ENCODE peak calls at places on chromosomes 12 and 14, in seven cellular contexts. One of them, this sample, is unnamed.

GRCh38 chr12:14272954-14273910 is 92.2 kb upstream of the ATF7IP start:
- DNase-seq in H1: no peak
- DNase-seq in trophoblast cell: no peak
- DNase-seq in IMR-90: peak
- DNase-seq in H9: no peak
- DNase-seq in mesendoderm: no peak
- DNase-seq in mesenchymal stem cell: peak
- DNase-seq in this sample: no peak

GRCh38 chr14:49497725-49498348 is 88.3 kb downstream of the RPS29 start:
- DNase-seq in trophoblast cell: no peak
- DNase-seq in IMR-90: peak
- DNase-seq in H1: no peak
- DNase-seq in H9: no peak
- DNase-seq in mesendoderm: peak
- DNase-seq in mesenchymal stem cell: peak
- DNase-seq in this sample: peak

GRCh38 chr12:26416550-26416949 is 221.2 kb downstream of the SSPN start:
- DNase-seq in mesendoderm: no peak
- DNase-seq in mesenchymal stem cell: no peak
- DNase-seq in trophoblast cell: no peak
- DNase-seq in H9: no peak
- DNase-seq in H1: no peak
- DNase-seq in IMR-90: no peak
- DNase-seq in this sample: no peak

GRCh38 chr14:103628221-103628683 is 759 bp upstream of the KLC1 start:
- DNase-seq in trophoblast cell: peak
- DNase-seq in IMR-90: peak
- DNase-seq in mesenchymal stem cell: peak
- DNase-seq in H1: no peak
- DNase-seq in mesendoderm: peak
- DNase-seq in H9: peak
- DNase-seq in this sample: peak

GRCh38 chr14:59570122-59570521 is 6.5 kb downstream of the CCDC175 start:
- DNase-seq in mesendoderm: peak
- DNase-seq in H1: no peak
- DNase-seq in H9: no peak
- DNase-seq in mesenchymal stem cell: no peak
- DNase-seq in IMR-90: no peak
- DNase-seq in trophoblast cell: no peak
- DNase-seq in this sample: no peak

GRCh38 chr12:57625261-57626032 is 7.6 kb downstream of the B4GALNT1 start:
- DNase-seq in mesendoderm: no peak
- DNase-seq in trophoblast cell: no peak
- DNase-seq in mesenchymal stem cell: no peak
- DNase-seq in H9: no peak
- DNase-seq in H1: no peak
- DNase-seq in IMR-90: no peak
- DNase-seq in this sample: no peak

GRCh38 chr12:6039894-6040601 is 84.4 kb downstream of the VWF start:
- DNase-seq in H1: no peak
- DNase-seq in trophoblast cell: peak
- DNase-seq in H9: peak
- DNase-seq in mesendoderm: peak
- DNase-seq in mesenchymal stem cell: peak
- DNase-seq in IMR-90: peak
- DNase-seq in this sample: no peak

GRCh38 chr12:8742501-8742900 is 44.7 kb downstream of the RIMKLB start:
- DNase-seq in trophoblast cell: peak
- DNase-seq in H1: no peak
- DNase-seq in mesendoderm: no peak
- DNase-seq in IMR-90: peak
- DNase-seq in mesenchymal stem cell: peak
- DNase-seq in H9: no peak
- DNase-seq in this sample: no peak

GRCh38 chr12:56591961-56592360 is 38.2 kb downstream of the BAZ2A start:
- DNase-seq in H9: no peak
- DNase-seq in trophoblast cell: no peak
- DNase-seq in mesendoderm: no peak
- DNase-seq in H1: no peak
- DNase-seq in IMR-90: peak
- DNase-seq in mesenchymal stem cell: no peak
- DNase-seq in this sample: no peak

DNA sequence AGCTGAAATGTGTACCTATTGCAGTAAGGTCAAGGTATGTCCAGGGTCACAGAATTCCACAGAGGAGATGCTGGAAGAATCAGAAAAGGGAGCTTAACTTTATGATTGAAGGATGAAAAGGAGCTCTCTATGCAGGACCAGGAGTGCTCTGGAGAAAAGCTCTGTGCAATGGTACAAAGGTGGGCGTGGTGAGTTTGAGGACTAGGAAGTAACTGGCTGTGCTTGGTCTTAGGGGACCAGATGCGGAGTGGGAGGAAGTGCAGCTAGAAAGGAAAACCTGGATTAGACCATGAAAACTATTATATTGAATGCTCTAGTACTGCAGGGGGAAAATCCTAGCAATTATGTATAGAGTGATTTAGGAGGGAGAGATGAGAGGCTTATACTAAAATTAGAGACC is 56.8 kb downstream of the BTG1 start:
- DNase-seq in H9: no peak
- DNase-seq in IMR-90: no peak
- DNase-seq in mesenchymal stem cell: no peak
- DNase-seq in mesendoderm: no peak
- DNase-seq in trophoblast cell: no peak
- DNase-seq in H1: no peak
- DNase-seq in this sample: no peak
- H3K4ac ChIP-seq in H9: no peak
- H3K4ac ChIP-seq in IMR-90: peak
- H3K4ac ChIP-seq in mesenchymal stem cell: no peak
- H3K4ac ChIP-seq in mesendoderm: no peak
- H3K4ac ChIP-seq in trophoblast cell: no peak
- H3K4ac ChIP-seq in H1: no peak
- H3K4ac ChIP-seq in this sample: no peak

DNA sequence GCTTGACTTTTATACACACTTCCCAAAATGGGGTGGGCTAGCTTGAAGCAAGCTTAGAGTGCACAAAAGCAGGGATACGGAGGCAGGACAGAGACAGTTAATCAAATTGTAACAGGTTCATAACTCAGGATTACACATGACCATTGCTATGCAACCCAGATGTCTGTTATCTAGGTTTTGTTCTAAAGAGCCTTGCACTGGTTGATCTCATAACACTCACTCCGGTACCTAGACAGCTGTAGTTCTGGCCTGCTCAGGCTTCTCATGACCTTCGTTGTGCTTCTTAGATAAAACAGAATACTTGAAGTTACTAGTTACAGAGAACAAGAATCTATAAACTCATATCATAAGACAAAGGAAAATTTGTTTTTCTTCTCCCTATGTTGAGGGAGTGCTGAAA is 983.4 kb downstream of the TMEM121 start:
- DNase-seq in IMR-90: no peak
- DNase-seq in H9: no peak
- DNase-seq in mesendoderm: no peak
- DNase-seq in H1: no peak
- DNase-seq in mesenchymal stem cell: no peak
- DNase-seq in trophoblast cell: no peak
- DNase-seq in this sample: no peak
- H3K4ac ChIP-seq in IMR-90: no peak
- H3K4ac ChIP-seq in H9: no peak
- H3K4ac ChIP-seq in mesendoderm: no peak
- H3K4ac ChIP-seq in H1: no peak
- H3K4ac ChIP-seq in mesenchymal stem cell: no peak
- H3K4ac ChIP-seq in trophoblast cell: no peak
- H3K4ac ChIP-seq in this sample: no peak

GRCh38 chr14:32481707-32482106 is 152.6 kb downstream of the AKAP6 start:
- DNase-seq in trophoblast cell: no peak
- DNase-seq in IMR-90: no peak
- DNase-seq in mesendoderm: no peak
- DNase-seq in mesenchymal stem cell: no peak
- DNase-seq in H9: no peak
- DNase-seq in H1: no peak
- DNase-seq in this sample: no peak
- H3K4ac ChIP-seq in trophoblast cell: no peak
- H3K4ac ChIP-seq in IMR-90: peak
- H3K4ac ChIP-seq in mesendoderm: no peak
- H3K4ac ChIP-seq in mesenchymal stem cell: no peak
- H3K4ac ChIP-seq in H9: no peak
- H3K4ac ChIP-seq in H1: no peak
- H3K4ac ChIP-seq in this sample: no peak

DNA sequence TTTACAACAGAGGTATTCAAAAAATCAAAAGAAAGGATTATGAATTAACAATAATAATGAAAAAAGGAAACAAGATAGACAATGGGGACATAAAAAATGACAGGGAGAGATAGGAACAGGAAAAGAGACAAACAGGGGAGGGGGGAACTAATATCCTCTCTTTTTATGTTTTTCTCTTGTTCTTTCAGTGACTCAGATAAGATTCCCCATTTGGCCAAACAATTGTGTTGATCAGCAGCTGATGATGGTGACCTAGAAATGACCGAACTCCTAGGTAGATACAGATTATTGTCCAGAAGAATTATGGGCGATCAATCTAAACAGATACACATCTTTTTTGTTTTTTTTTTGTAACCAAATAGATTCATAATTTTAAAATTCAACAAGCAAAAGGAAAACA is 1277.2 kb upstream of the FLRT2 start:
- DNase-seq in H9: no peak
- DNase-seq in H1: no peak
- DNase-seq in mesenchymal stem cell: no peak
- DNase-seq in IMR-90: no peak
- DNase-seq in trophoblast cell: no peak
- DNase-seq in mesendoderm: peak
- DNase-seq in this sample: no peak
- H3K4ac ChIP-seq in H9: no peak
- H3K4ac ChIP-seq in H1: no peak
- H3K4ac ChIP-seq in mesenchymal stem cell: no peak
- H3K4ac ChIP-seq in IMR-90: no peak
- H3K4ac ChIP-seq in trophoblast cell: no peak
- H3K4ac ChIP-seq in mesendoderm: no peak
- H3K4ac ChIP-seq in this sample: no peak

GRCh38 chr14:37625597-37626595 is 30.5 kb downstream of the TTC6 start:
- DNase-seq in trophoblast cell: no peak
- DNase-seq in H9: no peak
- DNase-seq in H1: no peak
- DNase-seq in mesenchymal stem cell: no peak
- DNase-seq in mesendoderm: peak
- DNase-seq in IMR-90: peak
- DNase-seq in this sample: no peak
- H3K4ac ChIP-seq in trophoblast cell: no peak
- H3K4ac ChIP-seq in H9: no peak
- H3K4ac ChIP-seq in H1: no peak
- H3K4ac ChIP-seq in mesenchymal stem cell: no peak
- H3K4ac ChIP-seq in mesendoderm: no peak
- H3K4ac ChIP-seq in IMR-90: no peak
- H3K4ac ChIP-seq in this sample: no peak

GRCh38 chr12:74747305-74747704 is 209.7 kb downstream of the ATXN7L3B start:
- DNase-seq in H1: no peak
- DNase-seq in mesenchymal stem cell: no peak
- DNase-seq in mesendoderm: peak
- DNase-seq in H9: no peak
- DNase-seq in trophoblast cell: no peak
- DNase-seq in IMR-90: peak
- DNase-seq in this sample: no peak

DNA sequence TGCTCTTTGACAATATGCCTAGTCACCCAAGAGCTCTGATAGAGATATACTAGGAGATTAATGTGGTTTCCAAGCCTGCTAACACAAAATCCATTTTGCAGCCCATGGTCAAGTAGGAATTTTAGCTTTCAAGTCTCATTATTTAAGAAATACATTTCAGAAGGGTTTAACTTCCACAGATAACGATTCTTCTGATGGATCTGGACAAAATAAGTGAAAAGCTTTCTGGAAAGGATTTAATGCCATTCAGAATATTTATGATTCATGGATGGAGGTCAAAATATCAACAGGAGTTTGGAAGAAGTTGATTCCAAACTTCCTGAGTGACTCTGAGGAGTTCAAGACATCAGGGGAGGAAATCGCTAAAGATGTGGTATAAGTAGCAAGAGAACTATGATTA is 214.6 kb downstream of the ATXN7L3B start:
- DNase-seq in IMR-90: no peak
- DNase-seq in mesenchymal stem cell: no peak
- DNase-seq in mesendoderm: no peak
- DNase-seq in H9: no peak
- DNase-seq in H1: no peak
- DNase-seq in trophoblast cell: no peak
- DNase-seq in this sample: no peak
- H3K4ac ChIP-seq in IMR-90: no peak
- H3K4ac ChIP-seq in mesenchymal stem cell: no peak
- H3K4ac ChIP-seq in mesendoderm: no peak
- H3K4ac ChIP-seq in H9: no peak
- H3K4ac ChIP-seq in H1: no peak
- H3K4ac ChIP-seq in trophoblast cell: no peak
- H3K4ac ChIP-seq in this sample: no peak

DNA sequence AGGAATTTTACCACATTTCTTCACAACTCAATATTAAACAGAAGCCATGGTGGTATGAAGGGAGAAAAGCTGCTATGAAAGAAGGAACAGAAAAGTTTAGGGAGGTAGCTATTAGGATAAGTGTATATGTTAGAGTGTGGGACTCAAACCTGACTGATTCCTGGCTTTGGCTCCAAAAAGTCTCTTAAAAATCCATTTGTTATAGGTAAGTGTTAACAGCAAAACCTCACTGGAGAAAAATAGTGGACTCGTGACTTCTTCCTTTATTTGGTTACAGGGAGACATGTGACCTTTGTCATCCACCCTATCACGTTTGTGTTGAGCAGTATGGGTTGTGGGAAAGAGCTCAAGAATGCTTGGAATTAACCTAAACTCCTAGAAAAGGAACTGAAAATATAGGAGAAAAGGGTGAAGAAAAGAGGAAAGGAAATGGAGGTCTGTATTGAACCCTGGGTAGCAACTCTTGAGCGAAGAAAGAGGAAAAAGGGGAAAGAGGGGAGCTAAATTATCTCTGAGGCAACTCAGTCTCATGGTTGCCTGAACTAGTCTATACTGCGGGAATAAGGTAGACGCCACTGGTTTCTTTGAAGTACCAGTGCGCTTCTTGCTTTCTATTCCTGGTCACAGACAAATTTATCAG is 3.6 kb upstream of the EID3 start:
- DNase-seq in trophoblast cell: peak
- DNase-seq in mesenchymal stem cell: no peak
- DNase-seq in H1: no peak
- DNase-seq in H9: no peak
- DNase-seq in mesendoderm: no peak
- DNase-seq in IMR-90: no peak
- DNase-seq in this sample: no peak
- H3K4ac ChIP-seq in trophoblast cell: no peak
- H3K4ac ChIP-seq in mesenchymal stem cell: no peak
- H3K4ac ChIP-seq in H1: no peak
- H3K4ac ChIP-seq in H9: no peak
- H3K4ac ChIP-seq in mesendoderm: no peak
- H3K4ac ChIP-seq in IMR-90: no peak
- H3K4ac ChIP-seq in this sample: no peak